ENCODE peak calls at places on chromosomes 4 and X, in five cellular contexts. L is Calu3; O is neural progenitor cell; V is Peyer's patch; A is stimulated activated CD8-positive, alpha-beta memory T cell treated with anti-CD3 and anti-CD28 coated beads, Interleukin-7, amount 100 ng/mL, for 24 hours. Y is an unnamed sample.
A peak's percentile ranks its signal among the peaks of the same experiment; 100 is the strongest.

GRCh38 chrX:45749375-45749774 is 548.7 kb upstream of the DIPK2B start:
- DNase-seq in V (no peak), O (no peak), A (no peak), L (no peak), Y (peak; percentile 57)

GRCh38 chr4:89665662-89666061 is 171.3 kb downstream of the SNCA start:
- DNase-seq in A (no peak), L (no peak), V (no peak), O (no peak), Y (no peak)

GRCh38 chrX:21509912-21510311 is 135.7 kb downstream of the CNKSR2 start:
- DNase-seq in L (no peak), O (no peak), V (no peak), A (no peak), Y (peak; percentile 1)

GRCh38 chrX:1554469-1555210 is 17.7 kb upstream of the P2RY8 start:
- DNase-seq in O (no peak), L (no peak), V (peak; percentile 80), A (no peak), Y (no peak)

GRCh38 chr4:107366016-107366415 is 329.9 kb upstream of the DKK2 start:
- DNase-seq in A (no peak), L (no peak), V (no peak), O (no peak), Y (no peak)

GRCh38 chr4:115803825-115804224 is 690.4 kb upstream of the NDST4 start:
- DNase-seq in A (no peak), O (no peak), V (no peak), L (no peak), Y (no peak)

GRCh38 chrX:67614006-67614405 is 70.2 kb downstream of the AR start:
- DNase-seq in V (no peak), L (no peak), A (no peak), O (no peak), Y (no peak)

GRCh38 chr4:121711263-121712000 is 14.7 kb upstream of the ANXA5 start:
- DNase-seq in A (no peak), V (peak; percentile 80), O (peak; percentile 92), L (peak; percentile 75), Y (peak; percentile 95)

GRCh38 chr4:165326831-165327210 is 648 bp upstream of the MSMO1 start:
- DNase-seq in O (peak; percentile 22), L (peak; percentile 16), V (peak; percentile 71), A (no peak), Y (peak; percentile 83)

GRCh38 chrX:154383359-154384283 is 4.5 kb downstream of the EMD start:
- DNase-seq in A (no peak), L (no peak), O (no peak), V (no peak), Y (no peak)

GRCh38 chr4:107050525-107051135 is 14.5 kb upstream of the DKK2 start:
- DNase-seq in L (no peak), V (no peak), O (peak; percentile 15), A (no peak), Y (peak; percentile 54)

GRCh38 chr4:72312032-72312650 is 256.9 kb downstream of the ADAMTS3 start:
- DNase-seq in A (no peak), O (peak; percentile 56), L (peak; percentile 41), V (peak; percentile 51), Y (peak; percentile 37)

GRCh38 chr4:182213024-182213423 is 30.2 kb upstream of the TENM3 start:
- DNase-seq in V (no peak), A (no peak), O (no peak), L (no peak), Y (no peak)

GRCh38 chr4:114654607-114655006 is 56.0 kb downstream of the UGT8 start:
- DNase-seq in O (no peak), L (no peak), A (no peak), V (peak; percentile 47), Y (no peak)

GRCh38 chr4:628821-629635 is 3.7 kb downstream of the PDE6B start:
- DNase-seq in A (no peak), V (no peak), L (no peak), O (no peak), Y (no peak)

GRCh38 chrX:39258331-39258730 is 457.1 kb downstream of the MID1IP1 start:
- DNase-seq in A (no peak), O (peak; percentile 21), V (peak; percentile 50), L (no peak), Y (no peak)

GRCh38 chr4:78410651-78411050 is 140.9 kb upstream of the ANXA3 start:
- DNase-seq in L (no peak), O (no peak), A (no peak), V (no peak), Y (no peak)

GRCh38 chr4:173878701-173879100 is 348.7 kb upstream of the HAND2 start:
- DNase-seq in L (no peak), O (no peak), V (no peak), A (no peak), Y (no peak)

GRCh38 chr4:24104173-24104572 is 214.3 kb upstream of the PPARGC1A start:
- DNase-seq in V (no peak), L (no peak), O (no peak), A (no peak), Y (no peak)

GRCh38 chr4:22389240-22389871 is 126.5 kb downstream of the ADGRA3 start:
- DNase-seq in L (peak; percentile 38), V (peak; percentile 63), A (no peak), O (peak; percentile 73), Y (peak; percentile 82)

Y was measured in RKO.